ENCODE peak calls at places on chromosomes 1 and 21, in six cellular contexts. B is neural progenitor cell, P is GDM1, U is left ventricle myocardium inferior, J is BJ, V is kidney tubule cell. H is an unnamed sample.

GRCh38 chr1:190429932-190430331 is 47.7 kb downstream of the BRINP3 start:
- DNase-seq in P (no peak), B (no peak), U (no peak), V (no peak), J (no peak), H (no peak)

GRCh38 chr1:32639489-32640075 is 10.8 kb downstream of the ZBTB8OS start:
- DNase-seq in J (peak), B (no peak), U (no peak), V (no peak), P (no peak), H (no peak)

GRCh38 chr1:221555689-221556433 is 186.0 kb downstream of the DUSP10 start:
- DNase-seq in J (no peak), V (no peak), P (no peak), B (no peak), U (no peak), H (no peak)

GRCh38 chr1:93616221-93616995 is 65.2 kb downstream of the BCAR3 start:
- DNase-seq in U (no peak), V (no peak), J (no peak), B (peak), P (no peak), H (peak)

GRCh38 chr1:113409363-113409762 is 19.0 kb downstream of the MAGI3 start:
- DNase-seq in U (no peak), V (no peak), J (no peak), P (no peak), B (no peak), H (no peak)

GRCh38 chr1:163932901-163933300 is 611.1 kb downstream of the NUF2 start:
- DNase-seq in B (no peak), J (no peak), V (no peak), U (no peak), P (no peak), H (no peak)

GRCh38 chr1:92186081-92186480 is 31.6 kb upstream of the C1orf146 start:
- DNase-seq in P (no peak), J (no peak), V (no peak), U (no peak), B (no peak), H (no peak)

GRCh38 chr1:62906428-62906886 is 122.5 kb downstream of the ATG4C start:
- DNase-seq in V (no peak), B (peak), J (no peak), U (no peak), P (no peak), H (no peak)

GRCh38 chr21:32382108-32382601 is 10.7 kb downstream of the URB1 start:
- DNase-seq in U (no peak), V (peak), J (peak), B (no peak), P (no peak), H (no peak)

GRCh38 chr1:223774133-223774811 is 61.9 kb downstream of the CAPN2 start:
- DNase-seq in V (peak), B (no peak), J (no peak), U (no peak), P (no peak), H (no peak)

GRCh38 chr1:78833491-78833890 is 173.0 kb downstream of the ADGRL4 start:
- DNase-seq in V (peak), P (no peak), B (no peak), J (peak), U (no peak), H (no peak)

GRCh38 chr1:68232354-68233148 is at the start of gene WLS:
- DNase-seq in P (no peak), U (peak), B (peak), J (no peak), V (peak), H (peak)

GRCh38 chr1:42682739-42683529 is 716 bp downstream of the YBX1 start:
- DNase-seq in U (peak), J (no peak), P (peak), B (peak), V (peak), H (peak)

GRCh38 chr1:8217011-8217711 is 100.8 kb upstream of the SLC45A1 start:
- DNase-seq in U (peak), P (no peak), J (no peak), B (peak), V (peak), H (peak)

GRCh38 chr21:17729455-17729854 is 89.7 kb downstream of the C21orf91 start:
- DNase-seq in B (no peak), J (no peak), V (no peak), U (no peak), P (no peak), H (no peak)

GRCh38 chr21:35559128-35559831 is 501.0 kb downstream of the SETD4 start:
- DNase-seq in V (peak), J (peak), U (no peak), B (no peak), P (no peak), H (no peak)

GRCh38 chr1:92017656-92018055 is 12.1 kb upstream of the EPHX4 start:
- DNase-seq in V (no peak), J (no peak), P (no peak), U (no peak), B (no peak), H (no peak)

GRCh38 chr1:16236091-16236494 is 890 bp downstream of the CPLANE2 start:
- DNase-seq in P (no peak), U (no peak), J (no peak), B (peak), V (peak), H (peak)

GRCh38 chr21:39082656-39083376 is 100.4 kb downstream of the PSMG1 start:
- DNase-seq in B (peak), V (peak), U (no peak), J (no peak), P (no peak), H (no peak)

GRCh38 chr1:8439015-8439702 is 121.2 kb downstream of the SLC45A1 start:
- DNase-seq in P (peak), V (peak), U (peak), B (peak), J (no peak), H (peak)

H was measured in left cardiac atrium.